ENCODE peak calls at places on chromosome 3, in ten cellular contexts. I, L, T, Q, F, K, M, P, X and Z are unnamed samples.

GRCh38 chr3:53837331-53837730 is 8.9 kb downstream of the CHDH start:
- DNase-seq in K (no peak), P (no peak), I (no peak), L (no peak), Q (no peak), X (no peak), T (no peak), M (peak; percentile 88), F (no peak), Z (no peak)

GRCh38 chr3:61986473-61986872 is 386.9 kb downstream of the FEZF2 start:
- DNase-seq in L (no peak), I (no peak), P (no peak), Q (no peak), F (no peak), K (no peak), M (no peak), X (no peak), T (no peak), Z (no peak)

GRCh38 chr3:142931222-142931621 is 32.3 kb downstream of the PAQR9 start:
- DNase-seq in T (no peak), Q (no peak), K (peak; percentile 67), F (no peak), X (no peak), L (no peak), P (no peak), I (no peak), M (no peak), Z (no peak)

GRCh38 chr3:29140706-29141105 is 140.2 kb upstream of the RBMS3 start:
- DNase-seq in L (no peak), F (no peak), T (no peak), P (no peak), K (no peak), X (no peak), Q (no peak), I (peak; percentile 62), M (no peak), Z (no peak)

GRCh38 chr3:172140499-172141391 is 101.4 kb downstream of the FNDC3B start:
- DNase-seq in I (peak; percentile 100), Q (no peak), F (no peak), P (no peak), K (peak; percentile 48), X (no peak), M (no peak), L (no peak), T (peak; percentile 69), Z (peak; percentile 86)

GRCh38 chr3:50246517-50246954 is 10.5 kb downstream of the GNAI2 start:
- DNase-seq in I (peak; percentile 92), L (peak; percentile 83), F (peak; percentile 85), T (peak; percentile 72), X (no peak), Q (peak; percentile 50), K (peak; percentile 52), P (no peak), M (peak; percentile 74), Z (no peak)

GRCh38 chr3:185537369-185537970 is 14.9 kb downstream of the LIPH start:
- DNase-seq in I (peak; percentile 58), M (no peak), K (peak; percentile 3), T (no peak), P (peak; percentile 4), X (no peak), Q (peak; percentile 41), F (no peak), L (no peak), Z (no peak)

GRCh38 chr3:73291541-73291940 is 230.1 kb downstream of the EBLN2 start:
- DNase-seq in I (no peak), X (no peak), T (no peak), K (peak; percentile 4), Q (no peak), P (no peak), F (no peak), M (no peak), L (no peak), Z (no peak)

GRCh38 chr3:13772321-13772745 is 107.5 kb downstream of the WNT7A start:
- DNase-seq in L (no peak), K (no peak), F (no peak), M (no peak), I (no peak), P (no peak), X (no peak), Q (no peak), T (no peak), Z (no peak)

GRCh38 chr3:72279631-72280041 is 494.7 kb upstream of the PROK2 start:
- DNase-seq in K (no peak), I (no peak), T (peak; percentile 56), P (no peak), X (no peak), L (no peak), Q (no peak), M (no peak), F (no peak), Z (no peak)
- H3K27ac ChIP-seq in K (no peak overlapping the region), I (no peak overlapping the region), T (peak overlapping the region; percentile 62), P (no peak overlapping the region), X (no peak overlapping the region), L (no peak overlapping the region), Q (no peak overlapping the region), M (no peak overlapping the region), F (no peak overlapping the region), Z (no peak overlapping the region)

DNA sequence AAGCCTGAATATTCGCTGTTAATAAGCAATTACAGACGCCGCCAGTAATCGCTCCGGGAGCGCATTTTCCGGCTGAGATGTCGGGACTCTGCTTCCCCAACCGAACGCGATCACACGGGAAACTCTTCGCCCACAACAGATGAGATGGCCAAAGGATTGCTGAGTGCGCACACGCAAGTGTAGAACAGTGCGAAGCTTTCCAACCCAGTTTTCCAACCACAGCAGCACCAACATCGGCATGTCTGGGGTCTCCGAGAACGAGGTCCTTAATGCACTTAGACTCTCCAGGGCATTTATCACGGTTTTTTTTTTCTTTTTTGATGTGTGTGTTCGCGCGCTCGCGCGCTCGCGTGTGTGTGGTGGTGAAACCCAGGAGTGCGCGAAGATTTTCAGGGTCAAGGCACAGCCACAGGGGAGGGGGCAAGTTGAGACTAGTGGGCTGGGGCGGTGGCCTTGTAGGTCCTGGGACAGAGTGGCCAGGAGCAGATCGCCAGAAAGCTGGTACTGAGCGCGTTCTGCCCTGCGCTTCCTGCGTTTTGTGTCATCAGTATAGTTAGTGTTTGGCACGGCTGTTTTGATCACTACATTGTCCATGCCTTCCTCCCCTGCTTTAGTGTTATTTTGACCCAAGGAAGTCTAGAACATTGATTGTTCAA is 1.8 kb upstream of the EOMES start:
- DNase-seq in K (peak; percentile 52), T (no peak), P (no peak), X (no peak), F (no peak), M (no peak), Q (no peak), L (no peak), I (no peak), Z (no peak)
- H3K4me3 ChIP-seq in K (peak overlapping the region; percentile 62), T (no peak overlapping the region), P (peak overlapping the region; percentile 68), X (no peak overlapping the region), F (no peak overlapping the region), M (peak overlapping the region; percentile 4), Q (peak overlapping the region; percentile 64), L (peak overlapping the region; percentile 21), I (no peak overlapping the region), Z (no peak overlapping the region)

GRCh38 chr3:126269360-126269759 is 87.8 kb downstream of the KLF15 start:
- DNase-seq in K (no peak), M (no peak), T (no peak), L (peak; percentile 68), Q (no peak), I (no peak), X (no peak), F (no peak), P (no peak), Z (no peak)

GRCh38 chr3:126270145-126270811 is 86.9 kb downstream of the KLF15 start:
- DNase-seq in K (no peak), F (peak; percentile 81), X (no peak), I (no peak), M (peak; percentile 93), P (peak; percentile 64), Q (peak; percentile 82), T (peak; percentile 69), L (peak; percentile 94), Z (no peak)

GRCh38 chr3:126279853-126280252 is 77.4 kb downstream of the KLF15 start:
- DNase-seq in T (no peak), F (no peak), L (no peak), M (no peak), K (no peak), X (no peak), P (no peak), Q (no peak), I (no peak), Z (no peak)

GRCh38 chr3:126277629-126278378 is 79.4 kb downstream of the KLF15 start:
- DNase-seq in X (no peak), T (no peak), M (no peak), L (no peak), K (no peak), Q (no peak), F (no peak), P (no peak), I (no peak), Z (no peak)

DNA sequence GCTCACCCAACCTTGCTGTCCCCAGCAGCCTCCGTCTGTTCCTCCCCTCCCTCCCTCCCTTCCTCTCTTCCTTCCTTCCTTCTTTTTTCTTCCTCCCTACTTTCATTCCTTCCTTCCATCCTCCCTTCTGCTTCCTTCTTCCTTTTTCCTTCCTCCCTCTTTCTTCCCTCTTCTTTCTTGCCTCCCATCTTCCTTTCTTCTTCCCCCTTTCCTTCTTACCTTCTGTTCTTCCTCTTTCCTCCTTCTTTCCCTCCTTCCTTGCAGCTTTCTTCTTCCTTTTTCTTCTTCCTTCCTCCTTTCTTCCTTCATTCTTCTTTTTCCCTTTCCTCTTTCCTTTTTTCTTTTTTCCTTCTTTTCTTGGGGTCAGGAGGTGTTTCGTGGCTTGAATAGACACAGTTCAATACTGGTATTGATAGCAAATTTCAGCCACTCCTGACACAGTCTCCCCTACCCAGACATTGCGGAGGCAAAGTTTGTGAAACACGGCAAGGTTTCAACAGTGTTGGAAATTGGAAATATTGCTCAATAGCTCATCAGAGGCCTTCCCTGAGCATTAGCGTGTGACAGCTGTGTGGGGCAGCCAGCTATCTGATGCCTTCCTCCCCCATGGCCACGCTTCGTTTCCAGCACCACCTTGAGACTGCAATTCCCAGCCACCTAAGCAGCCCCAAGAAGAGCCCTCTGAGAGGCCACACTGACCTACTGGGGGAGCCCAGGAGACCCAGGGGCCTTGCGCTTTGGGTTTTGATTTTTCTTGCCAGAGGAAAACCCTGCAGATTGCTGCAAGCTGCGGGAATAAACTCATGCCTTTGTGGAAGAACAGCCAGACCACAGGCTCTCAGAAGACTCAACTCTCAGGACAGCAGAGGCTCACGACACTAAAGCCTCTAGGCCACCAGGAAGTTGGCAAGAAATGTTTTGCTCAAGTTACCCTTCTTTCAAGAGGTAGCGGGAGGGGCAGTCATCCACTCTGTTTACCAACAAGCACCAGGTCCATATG is 82.2 kb downstream of the KLF15 start:
- DNase-seq in K (no peak), Q (no peak), F (no peak), M (no peak), T (no peak), X (no peak), P (no peak), L (no peak), I (no peak), Z (no peak)
- H3K27ac ChIP-seq in K (no peak overlapping the region), Q (no peak overlapping the region), F (no peak overlapping the region), M (peak overlapping the region; percentile 69), T (no peak overlapping the region), X (no peak overlapping the region), P (no peak overlapping the region), L (no peak overlapping the region), I (no peak overlapping the region), Z (no peak overlapping the region)

DNA sequence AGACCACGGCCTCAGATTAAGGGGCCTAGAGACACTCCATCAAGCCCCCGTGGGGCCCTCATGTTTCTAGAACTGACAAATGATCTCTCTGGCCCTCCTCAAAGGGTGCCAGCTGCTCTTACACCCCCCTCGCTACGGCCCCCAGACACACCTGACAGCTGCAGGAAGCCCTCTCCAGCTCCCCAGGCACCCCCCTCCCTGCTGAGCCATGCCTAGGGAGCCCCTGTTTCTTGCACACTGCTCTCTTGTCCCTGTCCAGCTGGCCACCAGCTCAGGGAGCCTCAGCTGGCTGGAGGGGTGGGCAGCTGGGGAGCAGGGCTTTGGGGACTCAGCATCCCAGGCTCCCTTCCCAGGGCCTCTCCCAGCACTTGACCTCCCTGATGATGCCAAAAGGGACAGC is 14.8 kb downstream of the TNK2 start:
- DNase-seq in L (no peak), M (no peak), F (no peak), I (no peak), K (no peak), T (no peak), P (no peak), Q (no peak), X (no peak), Z (no peak)
- H3K4me3 ChIP-seq in L (no peak overlapping the region), M (no peak overlapping the region), F (no peak overlapping the region), I (no peak overlapping the region), K (no peak overlapping the region), T (no peak overlapping the region), P (peak overlapping the region; percentile 69), Q (peak overlapping the region; percentile 57), X (no peak overlapping the region), Z (no peak overlapping the region)